ENCODE peak calls at places on chromosomes 3 and 15, in seven cellular contexts. One of them, this sample, is unnamed.

GRCh38 chr15:71757741-71758530 is 52.4 kb upstream of the NR2E3 start:
- DNase-seq in fibroblast of lung: no peak
- DNase-seq in osteoblast: no peak
- DNase-seq in cardiac muscle cell: no peak
- DNase-seq in A549: no peak
- DNase-seq in colonic mucosa: no peak
- DNase-seq in tibial nerve: no peak
- DNase-seq in this sample: no peak

GRCh38 chr3:197888511-197888910 is 61.5 kb upstream of the RPL35A start:
- DNase-seq in cardiac muscle cell: no peak
- DNase-seq in colonic mucosa: no peak
- DNase-seq in fibroblast of lung: no peak
- DNase-seq in tibial nerve: no peak
- DNase-seq in osteoblast: no peak
- DNase-seq in A549: no peak
- DNase-seq in this sample: no peak

GRCh38 chr3:144947895-144948294 is 976.3 kb downstream of the DIPK2A start:
- DNase-seq in fibroblast of lung: no peak
- DNase-seq in A549: no peak
- DNase-seq in osteoblast: no peak
- DNase-seq in cardiac muscle cell: no peak
- DNase-seq in colonic mucosa: no peak
- DNase-seq in tibial nerve: no peak
- DNase-seq in this sample: no peak

GRCh38 chr3:11588338-11588737 is 55.4 kb downstream of the VGLL4 start:
- DNase-seq in osteoblast: no peak
- DNase-seq in A549: no peak
- DNase-seq in tibial nerve: no peak
- DNase-seq in cardiac muscle cell: no peak
- DNase-seq in fibroblast of lung: no peak
- DNase-seq in colonic mucosa: no peak
- DNase-seq in this sample: no peak

GRCh38 chr15:79394231-79394630 is 37.9 kb upstream of the MINAR1 start:
- DNase-seq in cardiac muscle cell: peak; percentile 39
- DNase-seq in colonic mucosa: no peak
- DNase-seq in tibial nerve: no peak
- DNase-seq in A549: no peak
- DNase-seq in osteoblast: peak; percentile 78
- DNase-seq in fibroblast of lung: peak; percentile 81
- DNase-seq in this sample: no peak

GRCh38 chr3:32283304-32283703 is 44.8 kb downstream of the CMTM8 start:
- DNase-seq in tibial nerve: no peak
- DNase-seq in fibroblast of lung: no peak
- DNase-seq in A549: no peak
- DNase-seq in colonic mucosa: no peak
- DNase-seq in cardiac muscle cell: peak; percentile 21
- DNase-seq in osteoblast: no peak
- DNase-seq in this sample: peak; percentile 27

GRCh38 chr3:18189651-18190050 is 235.5 kb downstream of the SATB1 start:
- DNase-seq in osteoblast: no peak
- DNase-seq in cardiac muscle cell: peak; percentile 38
- DNase-seq in A549: no peak
- DNase-seq in colonic mucosa: no peak
- DNase-seq in tibial nerve: no peak
- DNase-seq in fibroblast of lung: peak; percentile 84
- DNase-seq in this sample: peak; percentile 14

GRCh38 chr3:111864821-111865656 is 6.0 kb downstream of the PHLDB2 start:
- DNase-seq in A549: peak; percentile 26
- DNase-seq in colonic mucosa: no peak
- DNase-seq in tibial nerve: no peak
- DNase-seq in fibroblast of lung: peak; percentile 99
- DNase-seq in osteoblast: peak; percentile 80
- DNase-seq in cardiac muscle cell: peak; percentile 90
- DNase-seq in this sample: no peak

GRCh38 chr3:59514865-59515482 is 465.1 kb upstream of the CFAP20DC start:
- DNase-seq in fibroblast of lung: no peak
- DNase-seq in cardiac muscle cell: no peak
- DNase-seq in colonic mucosa: no peak
- DNase-seq in tibial nerve: no peak
- DNase-seq in osteoblast: no peak
- DNase-seq in A549: no peak
- DNase-seq in this sample: no peak

GRCh38 chr3:172562881-172563835 is 39.9 kb upstream of the TNFSF10 start:
- DNase-seq in tibial nerve: peak; percentile 65
- DNase-seq in colonic mucosa: peak; percentile 41
- DNase-seq in fibroblast of lung: peak; percentile 95
- DNase-seq in osteoblast: peak; percentile 50
- DNase-seq in A549: peak; percentile 67
- DNase-seq in cardiac muscle cell: peak; percentile 98
- DNase-seq in this sample: no peak

GRCh38 chr3:56667973-56668579 is 15.0 kb downstream of the TASOR start:
- DNase-seq in osteoblast: no peak
- DNase-seq in A549: no peak
- DNase-seq in colonic mucosa: no peak
- DNase-seq in fibroblast of lung: no peak
- DNase-seq in cardiac muscle cell: no peak
- DNase-seq in tibial nerve: no peak
- DNase-seq in this sample: no peak

GRCh38 chr3:87260270-87260669 is 16.1 kb downstream of the POU1F1 start:
- DNase-seq in cardiac muscle cell: peak; percentile 63
- DNase-seq in colonic mucosa: peak; percentile 45
- DNase-seq in A549: peak; percentile 74
- DNase-seq in tibial nerve: peak; percentile 69
- DNase-seq in osteoblast: no peak
- DNase-seq in fibroblast of lung: peak; percentile 46
- DNase-seq in this sample: peak; percentile 54

GRCh38 chr3:50138266-50139230 is 16.6 kb upstream of the SEMA3F start:
- DNase-seq in colonic mucosa: no peak
- DNase-seq in fibroblast of lung: peak; percentile 48
- DNase-seq in osteoblast: peak; percentile 81
- DNase-seq in cardiac muscle cell: peak; percentile 66
- DNase-seq in tibial nerve: no peak
- DNase-seq in A549: no peak
- DNase-seq in this sample: no peak

GRCh38 chr3:101189786-101190185 is 130.6 kb downstream of the IMPG2 start:
- DNase-seq in colonic mucosa: no peak
- DNase-seq in fibroblast of lung: peak; percentile 34
- DNase-seq in tibial nerve: no peak
- DNase-seq in cardiac muscle cell: peak; percentile 34
- DNase-seq in A549: peak; percentile 46
- DNase-seq in osteoblast: no peak
- DNase-seq in this sample: no peak

GRCh38 chr15:31435256-31435781 is 108.7 kb downstream of the KLF13 start:
- DNase-seq in tibial nerve: peak; percentile 73
- DNase-seq in A549: peak; percentile 83
- DNase-seq in cardiac muscle cell: peak; percentile 89
- DNase-seq in colonic mucosa: peak; percentile 87
- DNase-seq in osteoblast: peak; percentile 86
- DNase-seq in fibroblast of lung: peak; percentile 64
- DNase-seq in this sample: peak; percentile 84

GRCh38 chr3:188326111-188326510 is 172.2 kb downstream of the LPP start:
- DNase-seq in cardiac muscle cell: peak; percentile 47
- DNase-seq in osteoblast: no peak
- DNase-seq in tibial nerve: no peak
- DNase-seq in A549: no peak
- DNase-seq in colonic mucosa: no peak
- DNase-seq in fibroblast of lung: peak; percentile 34
- DNase-seq in this sample: no peak

GRCh38 chr3:13012228-13012691 is 61.0 kb downstream of the IQSEC1 start:
- DNase-seq in tibial nerve: peak; percentile 81
- DNase-seq in osteoblast: peak; percentile 85
- DNase-seq in A549: no peak
- DNase-seq in colonic mucosa: peak; percentile 51
- DNase-seq in cardiac muscle cell: peak; percentile 42
- DNase-seq in fibroblast of lung: no peak
- DNase-seq in this sample: peak; percentile 52

GRCh38 chr3:62529230-62529629 is 155.9 kb upstream of the FEZF2 start:
- DNase-seq in tibial nerve: peak; percentile 8
- DNase-seq in A549: peak; percentile 2
- DNase-seq in colonic mucosa: peak; percentile 36
- DNase-seq in osteoblast: no peak
- DNase-seq in cardiac muscle cell: peak; percentile 37
- DNase-seq in fibroblast of lung: peak; percentile 19
- DNase-seq in this sample: peak; percentile 27

GRCh38 chr3:153209596-153209995 is 47.6 kb downstream of the RAP2B start:
- DNase-seq in cardiac muscle cell: peak; percentile 32
- DNase-seq in fibroblast of lung: peak; percentile 68
- DNase-seq in A549: peak; percentile 16
- DNase-seq in tibial nerve: no peak
- DNase-seq in colonic mucosa: no peak
- DNase-seq in osteoblast: no peak
- DNase-seq in this sample: no peak

GRCh38 chr3:13105851-13106250 is 32.6 kb upstream of the IQSEC1 start:
- DNase-seq in fibroblast of lung: no peak
- DNase-seq in colonic mucosa: no peak
- DNase-seq in osteoblast: peak; percentile 70
- DNase-seq in tibial nerve: no peak
- DNase-seq in A549: no peak
- DNase-seq in cardiac muscle cell: no peak
- DNase-seq in this sample: no peak

GRCh38 chr3:13113346-13114335 is 40.4 kb upstream of the IQSEC1 start:
- DNase-seq in fibroblast of lung: no peak
- DNase-seq in colonic mucosa: no peak
- DNase-seq in osteoblast: peak; percentile 58
- DNase-seq in A549: no peak
- DNase-seq in cardiac muscle cell: no peak
- DNase-seq in tibial nerve: no peak
- DNase-seq in this sample: no peak

GRCh38 chr3:39638286-39638685 is 170.8 kb downstream of the MOBP start:
- DNase-seq in fibroblast of lung: peak; percentile 23
- DNase-seq in tibial nerve: no peak
- DNase-seq in colonic mucosa: no peak
- DNase-seq in osteoblast: no peak
- DNase-seq in cardiac muscle cell: no peak
- DNase-seq in A549: no peak
- DNase-seq in this sample: no peak

GRCh38 chr3:72872183-72872582 is 15.7 kb upstream of the GXYLT2 start:
- DNase-seq in osteoblast: peak; percentile 82
- DNase-seq in cardiac muscle cell: peak; percentile 49
- DNase-seq in fibroblast of lung: peak; percentile 74
- DNase-seq in tibial nerve: no peak
- DNase-seq in A549: no peak
- DNase-seq in colonic mucosa: no peak
- DNase-seq in this sample: no peak

GRCh38 chr3:148957586-148957985 is 33.8 kb upstream of the GYG1 start:
- DNase-seq in osteoblast: no peak
- DNase-seq in tibial nerve: no peak
- DNase-seq in fibroblast of lung: no peak
- DNase-seq in A549: peak; percentile 51
- DNase-seq in cardiac muscle cell: peak; percentile 27
- DNase-seq in colonic mucosa: no peak
- DNase-seq in this sample: no peak

GRCh38 chr3:9970020-9970652 is 16.5 kb downstream of the EMC3 start:
- DNase-seq in tibial nerve: no peak
- DNase-seq in fibroblast of lung: peak; percentile 87
- DNase-seq in A549: peak; percentile 55
- DNase-seq in osteoblast: peak; percentile 57
- DNase-seq in colonic mucosa: no peak
- DNase-seq in cardiac muscle cell: peak; percentile 45
- DNase-seq in this sample: no peak

GRCh38 chr3:194686414-194686815 is 732 bp downstream of the FAM43A start:
- DNase-seq in osteoblast: peak; percentile 92
- DNase-seq in cardiac muscle cell: no peak
- DNase-seq in tibial nerve: no peak
- DNase-seq in A549: no peak
- DNase-seq in fibroblast of lung: no peak
- DNase-seq in colonic mucosa: no peak
- DNase-seq in this sample: no peak
- H3K4me1 ChIP-seq in osteoblast: peaks cover 37% of the 10 kb centered on the region
- H3K4me1 ChIP-seq in cardiac muscle cell: peaks cover 14% of the 10 kb centered on the region
- H3K4me1 ChIP-seq in tibial nerve: peaks cover 69% of the 10 kb centered on the region
- H3K4me1 ChIP-seq in A549: peaks cover 45% of the 10 kb centered on the region
- H3K4me1 ChIP-seq in fibroblast of lung: peaks cover 11% of the 10 kb centered on the region
- H3K4me1 ChIP-seq in colonic mucosa: peaks cover 14% of the 10 kb centered on the region
- H3K4me1 ChIP-seq in this sample: peaks cover 33% of the 10 kb centered on the region

GRCh38 chr3:107884719-107885460 is 205.9 kb downstream of the CD47 start:
- DNase-seq in A549: no peak
- DNase-seq in colonic mucosa: no peak
- DNase-seq in tibial nerve: no peak
- DNase-seq in fibroblast of lung: peak; percentile 76
- DNase-seq in cardiac muscle cell: peak; percentile 75
- DNase-seq in osteoblast: peak; percentile 35
- DNase-seq in this sample: peak; percentile 11
- TF ChIP-seq CTCF in A549: no peak
- TF ChIP-seq CTCF in colonic mucosa: no peak
- TF ChIP-seq CTCF in tibial nerve: no peak
- TF ChIP-seq CTCF in fibroblast of lung: no peak
- TF ChIP-seq CTCF in cardiac muscle cell: peak; percentile 29
- TF ChIP-seq CTCF in osteoblast: no peak
- TF ChIP-seq CTCF in this sample: no peak

GRCh38 chr15:75205064-75205395 is 3.3 kb downstream of the C15orf39 start:
- DNase-seq in osteoblast: no peak
- DNase-seq in tibial nerve: no peak
- DNase-seq in A549: no peak
- DNase-seq in colonic mucosa: no peak
- DNase-seq in cardiac muscle cell: no peak
- DNase-seq in fibroblast of lung: no peak
- DNase-seq in this sample: no peak

GRCh38 chr15:75203017-75203907 is 1.6 kb downstream of the C15orf39 start:
- DNase-seq in cardiac muscle cell: peak; percentile 14
- DNase-seq in osteoblast: peak; percentile 92
- DNase-seq in tibial nerve: peak; percentile 15
- DNase-seq in colonic mucosa: peak; percentile 42
- DNase-seq in A549: peak; percentile 41
- DNase-seq in fibroblast of lung: peak; percentile 1
- DNase-seq in this sample: no peak

GRCh38 chr15:75202251-75203016 is 752 bp downstream of the C15orf39 start:
- DNase-seq in fibroblast of lung: peak; percentile 61
- DNase-seq in osteoblast: peak; percentile 98
- DNase-seq in colonic mucosa: peak; percentile 83
- DNase-seq in tibial nerve: peak; percentile 56
- DNase-seq in cardiac muscle cell: peak; percentile 74
- DNase-seq in A549: peak; percentile 72
- DNase-seq in this sample: peak; percentile 86

GRCh38 chr15:75204340-75205063 is 2.8 kb downstream of the C15orf39 start:
- DNase-seq in tibial nerve: peak; percentile 94
- DNase-seq in osteoblast: peak; percentile 100
- DNase-seq in A549: peak; percentile 93
- DNase-seq in colonic mucosa: peak; percentile 96
- DNase-seq in cardiac muscle cell: peak; percentile 91
- DNase-seq in fibroblast of lung: peak; percentile 78
- DNase-seq in this sample: peak; percentile 94

DNA sequence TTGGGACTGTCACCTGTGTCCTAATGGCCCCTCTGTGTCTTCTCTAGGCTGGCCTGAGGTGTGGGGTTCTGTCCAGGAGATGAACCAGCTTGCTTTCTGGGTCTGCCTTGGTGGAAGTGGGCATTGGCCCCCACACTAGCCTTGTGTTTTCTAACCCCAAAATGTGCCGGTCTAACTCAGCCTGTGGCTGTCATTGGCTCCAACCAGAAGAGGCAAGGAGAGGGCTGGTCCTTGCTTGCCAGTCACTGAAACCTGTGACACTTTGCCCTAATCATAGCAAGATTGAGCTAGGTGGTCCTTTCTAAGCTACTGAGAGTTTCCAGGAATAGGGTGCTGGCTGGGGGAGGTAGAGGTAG is 2.2 kb downstream of the C15orf39 start:
- DNase-seq in tibial nerve: no peak
- DNase-seq in cardiac muscle cell: no peak
- DNase-seq in colonic mucosa: no peak
- DNase-seq in A549: no peak
- DNase-seq in fibroblast of lung: no peak
- DNase-seq in osteoblast: no peak
- DNase-seq in this sample: no peak
- H3K27ac ChIP-seq in tibial nerve: peak overlapping the region; percentile 98
- H3K27ac ChIP-seq in cardiac muscle cell: no peak overlapping the region
- H3K27ac ChIP-seq in colonic mucosa: peak overlapping the region; percentile 84
- H3K27ac ChIP-seq in A549: peak overlapping the region; percentile 92
- H3K27ac ChIP-seq in fibroblast of lung: peak overlapping the region; percentile 23
- H3K27ac ChIP-seq in osteoblast: peak overlapping the region; percentile 96
- H3K27ac ChIP-seq in this sample: no peak overlapping the region

GRCh38 chr3:134366221-134366927 is 7.9 kb downstream of the AMOTL2 start:
- DNase-seq in A549: no peak
- DNase-seq in osteoblast: peak; percentile 84
- DNase-seq in colonic mucosa: peak; percentile 3
- DNase-seq in tibial nerve: no peak
- DNase-seq in cardiac muscle cell: no peak
- DNase-seq in fibroblast of lung: no peak
- DNase-seq in this sample: no peak
- H3K4me1 ChIP-seq in A549: peaks cover 97% of the 10 kb centered on the region
- H3K4me1 ChIP-seq in osteoblast: peaks cover 97% of the 10 kb centered on the region
- H3K4me1 ChIP-seq in colonic mucosa: peaks cover 21% of the 10 kb centered on the region
- H3K4me1 ChIP-seq in tibial nerve: peaks cover 100% of the 10 kb centered on the region
- H3K4me1 ChIP-seq in cardiac muscle cell: peaks cover 41% of the 10 kb centered on the region
- H3K4me1 ChIP-seq in fibroblast of lung: peaks cover 89% of the 10 kb centered on the region
- H3K4me1 ChIP-seq in this sample: peaks cover 97% of the 10 kb centered on the region

This sample was measured in body of pancreas.